ENCODE peak calls at places on chromosomes 4 and X, in six cellular contexts. O is Panc1, Y is GDM1, P is A673, K is breast epithelium, R is NCI-H187 treated with DMSO at 0.1 percent for 48 hours. I is an unnamed sample.
A peak's percentile ranks its signal among the peaks of the same experiment; 100 is the strongest.

GRCh38 chrX:2962346-2962745 is 33.2 kb upstream of the ARSD start:
- DNase-seq in R (no peak), Y (no peak), K (no peak), P (no peak), O (no peak), I (no peak)

GRCh38 chr4:118774989-118775388 is 60.9 kb downstream of the SEC24D start:
- DNase-seq in Y (no peak), P (no peak), O (no peak), K (no peak), R (no peak), I (no peak)

GRCh38 chr4:68406479-68406859 is 40.8 kb upstream of the TMPRSS11E start:
- DNase-seq in O (no peak), Y (no peak), K (no peak), R (no peak), P (no peak), I (no peak)

GRCh38 chr4:3466691-3467600 is 3.8 kb downstream of the DOK7 start:
- DNase-seq in Y (no peak), P (no peak), O (no peak), R (no peak), K (no peak), I (no peak)

GRCh38 chr4:85953651-85954018 is 406.2 kb downstream of the MAPK10 start:
- DNase-seq in R (no peak), P (no peak), O (peak; percentile 63), K (no peak), Y (no peak), I (no peak)

GRCh38 chrX:16807548-16807947 is 21.3 kb downstream of the TXLNG start:
- DNase-seq in R (no peak), P (no peak), Y (no peak), K (no peak), O (no peak), I (no peak)

GRCh38 chrX:39508300-39508692 is 589.5 kb downstream of the BCOR start:
- DNase-seq in K (no peak), R (no peak), O (no peak), P (no peak), Y (no peak), I (no peak)

GRCh38 chr4:3836802-3837601 is 70.8 kb downstream of the ADRA2C start:
- DNase-seq in R (no peak), P (peak; percentile 24), Y (no peak), O (no peak), K (no peak), I (peak; percentile 75)

GRCh38 chrX:132292753-132293152 is 73.5 kb upstream of the RAP2C start:
- DNase-seq in Y (no peak), K (no peak), O (peak; percentile 24), R (no peak), P (peak; percentile 63), I (peak; percentile 74)

GRCh38 chr4:74738756-74739155 is 55.6 kb downstream of the BTC start:
- DNase-seq in P (no peak), Y (no peak), O (no peak), K (no peak), R (no peak), I (no peak)

GRCh38 chr4:52659722-52660261 is 691 bp upstream of the USP46 start:
- DNase-seq in K (peak; percentile 26), Y (no peak), O (no peak), R (no peak), P (peak; percentile 6), I (no peak)

I was measured in Karpas-422.